ENCODE peak calls at places on chromosome 1, in nine cellular contexts. S, O, K, J, R, E, N, L and Y are unnamed samples.

GRCh38 chr1:169107673-169108160 is 1.2 kb downstream of the ATP1B1 start:
- DNase-seq in S (no peak), O (no peak), K (no peak), J (no peak), R (peak; percentile 28), E (no peak), N (no peak), L (no peak), Y (no peak)

GRCh38 chr1:28518745-28519341 is 13.0 kb downstream of the RCC1 start:
- DNase-seq in S (peak; percentile 34), O (no peak), K (no peak), J (no peak), R (peak; percentile 84), E (no peak), N (no peak), L (no peak), Y (peak; percentile 60)

GRCh38 chr1:116915182-116915611 is 5.5 kb downstream of the PTGFRN start:
- DNase-seq in S (peak; percentile 62), O (no peak), K (no peak), J (no peak), R (no peak), E (peak; percentile 38), N (no peak), L (peak; percentile 81), Y (no peak)

GRCh38 chr1:174692313-174692712 is 244.5 kb downstream of the GPR52 start:
- DNase-seq in S (no peak), O (no peak), K (no peak), J (no peak), R (peak; percentile 46), E (no peak), N (no peak), L (no peak), Y (no peak)

GRCh38 chr1:205074084-205074483 is 10.2 kb downstream of the TMEM81 start:
- DNase-seq in S (no peak), O (no peak), K (no peak), J (no peak), R (no peak), E (no peak), N (no peak), L (no peak), Y (no peak)

GRCh38 chr1:64038965-64039926 is 164.2 kb upstream of the UBE2U start:
- DNase-seq in S (peak; percentile 62), O (peak; percentile 57), K (peak; percentile 46), J (peak; percentile 31), R (no peak), E (peak; percentile 37), N (no peak), L (no peak), Y (no peak)

GRCh38 chr1:191320062-191320461 is 838.2 kb upstream of the RGS18 start:
- DNase-seq in S (no peak), O (no peak), K (no peak), J (no peak), R (no peak), E (no peak), N (no peak), L (no peak), Y (no peak)

GRCh38 chr1:231674575-231674974 is 48.0 kb downstream of the DISC1 start:
- DNase-seq in S (no peak), O (no peak), K (no peak), J (no peak), R (peak; percentile 89), E (no peak), N (no peak), L (no peak), Y (no peak)

GRCh38 chr1:165847486-165847885 is 20.1 kb downstream of the UCK2 start:
- DNase-seq in S (no peak), O (no peak), K (no peak), J (no peak), R (no peak), E (no peak), N (no peak), L (no peak), Y (no peak)

GRCh38 chr1:21696931-21697330 is 27.8 kb upstream of the RAP1GAP start:
- DNase-seq in S (no peak), O (no peak), K (no peak), J (no peak), R (no peak), E (no peak), N (no peak), L (no peak), Y (no peak)

GRCh38 chr1:177567393-177567792 is 396.6 kb downstream of the BRINP2 start:
- DNase-seq in S (no peak), O (no peak), K (peak; percentile 36), J (peak; percentile 30), R (peak; percentile 2), E (no peak), N (no peak), L (no peak), Y (no peak)

GRCh38 chr1:243950166-243950565 is 100.1 kb upstream of the AKT3 start:
- DNase-seq in S (no peak), O (no peak), K (no peak), J (no peak), R (peak; percentile 11), E (no peak), N (no peak), L (no peak), Y (no peak)

GRCh38 chr1:85606414-85606800 is 25.8 kb downstream of the CCN1 start:
- DNase-seq in S (no peak), O (no peak), K (no peak), J (no peak), R (no peak), E (no peak), N (no peak), L (no peak), Y (no peak)

GRCh38 chr1:16630661-16631247 is 17.4 kb upstream of the NBPF1 start:
- DNase-seq in S (no peak), O (no peak), K (peak; percentile 52), J (no peak), R (no peak), E (peak; percentile 23), N (no peak), L (peak; percentile 46), Y (no peak)

GRCh38 chr1:180156631-180157091 is 2.0 kb downstream of the QSOX1 start:
- DNase-seq in S (no peak), O (no peak), K (no peak), J (no peak), R (no peak), E (no peak), N (no peak), L (no peak), Y (no peak)

GRCh38 chr1:247334378-247335133 is 2.9 kb upstream of the ZNF496 start:
- DNase-seq in S (no peak), O (no peak), K (no peak), J (no peak), R (no peak), E (no peak), N (no peak), L (no peak), Y (no peak)

GRCh38 chr1:47703161-47703825 is 265.4 kb downstream of the FOXD2 start:
- DNase-seq in S (no peak), O (no peak), K (no peak), J (no peak), R (no peak), E (no peak), N (no peak), L (no peak), Y (no peak)

GRCh38 chr1:183548136-183548535 is 42.1 kb downstream of the NCF2 start:
- DNase-seq in S (no peak), O (no peak), K (no peak), J (peak; percentile 65), R (no peak), E (no peak), N (no peak), L (no peak), Y (no peak)

DNA sequence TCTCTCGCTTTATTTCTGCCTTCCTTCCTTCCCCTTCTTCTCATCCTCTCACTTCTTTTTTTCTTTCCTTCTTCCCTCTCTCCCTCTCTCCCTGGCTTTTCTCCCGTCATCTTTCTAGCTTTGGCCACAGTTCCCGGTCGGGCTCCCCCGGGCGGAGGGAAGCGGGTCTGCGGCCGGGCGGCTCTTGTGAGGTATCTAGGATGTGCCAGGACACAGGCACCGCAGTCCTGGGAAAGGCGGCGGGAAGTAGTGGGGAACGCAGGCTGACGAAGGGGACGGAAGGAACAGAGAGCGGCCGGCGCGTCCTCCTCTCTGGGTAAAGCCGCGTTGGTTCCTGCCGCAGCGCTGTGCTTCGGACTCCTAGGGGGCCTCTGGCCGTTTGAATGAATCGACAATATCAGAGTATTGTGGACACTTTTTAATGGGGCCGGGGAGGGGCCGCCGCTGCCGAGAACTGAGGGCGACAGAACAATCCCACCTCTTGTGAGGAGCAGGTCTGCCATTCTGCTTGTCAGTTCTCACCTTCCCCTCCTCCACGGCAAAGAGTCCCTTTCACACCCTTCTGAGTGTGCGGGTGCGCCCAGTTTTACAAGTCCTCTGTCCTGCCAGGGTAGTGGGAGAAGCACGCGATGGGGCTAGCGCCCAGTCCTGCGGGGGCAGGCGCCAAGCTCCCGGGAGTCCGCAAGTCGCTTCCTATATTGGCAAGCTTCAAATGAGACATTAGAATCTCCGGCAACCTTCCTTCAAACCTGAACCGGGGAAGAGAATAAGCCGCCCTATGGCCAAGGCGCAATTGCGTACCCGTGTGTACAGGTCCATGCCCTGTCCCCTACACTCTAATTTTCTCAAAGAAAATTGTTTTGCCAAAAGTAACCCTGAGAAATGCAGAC is 1.1 kb upstream of the LHX9 start:
- DNase-seq in S (peak; percentile 57), O (no peak), K (peak; percentile 90), J (peak; percentile 95), R (peak; percentile 67), E (peak; percentile 46), N (no peak), L (peak; percentile 74), Y (peak; percentile 81)
- H3K4me1 ChIP-seq in S (peaks cover 79% of the 10 kb centered on the region), O (no peaks in the 10 kb centered on the region), K (peaks cover 12% of the 10 kb centered on the region), J (peaks cover 85% of the 10 kb centered on the region), R (peaks cover 57% of the 10 kb centered on the region), E (peaks cover 19% of the 10 kb centered on the region), N (peaks cover 15% of the 10 kb centered on the region), L (peaks cover 53% of the 10 kb centered on the region), Y (peaks cover 18% of the 10 kb centered on the region)

GRCh38 chr1:84605157-84605556 is 30.9 kb upstream of the CTBS start:
- DNase-seq in S (no peak), O (no peak), K (no peak), J (no peak), R (no peak), E (no peak), N (no peak), L (no peak), Y (no peak)
- H3K9me3 ChIP-seq in S (no peaks in the 10 kb centered on the region), O (peaks cover 18% of the 10 kb centered on the region), K (peaks cover 15% of the 10 kb centered on the region), J (peaks cover 23% of the 10 kb centered on the region), R (no peaks in the 10 kb centered on the region), E (no peaks in the 10 kb centered on the region), N (peaks cover 24% of the 10 kb centered on the region), L (peaks cover 31% of the 10 kb centered on the region), Y (peaks cover 4% of the 10 kb centered on the region)

DNA sequence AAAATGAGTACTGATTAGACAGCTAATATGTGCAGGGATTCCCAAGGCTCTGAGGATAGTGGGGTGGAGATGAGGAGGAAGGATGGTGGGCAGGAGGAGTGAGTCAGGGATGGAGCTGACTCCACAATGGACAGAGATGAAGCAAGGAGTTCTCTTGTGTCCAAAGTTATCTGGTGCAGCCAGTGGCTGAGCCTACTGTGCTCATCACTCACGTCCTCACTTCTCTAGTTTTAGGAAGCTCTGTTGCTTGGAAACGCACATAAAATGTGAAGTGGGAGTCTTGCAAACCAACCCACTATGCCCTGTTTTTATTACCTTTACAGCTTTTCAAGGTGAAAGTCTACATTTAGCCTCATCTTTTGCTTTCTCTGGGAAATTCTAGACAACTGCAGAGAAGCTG is 36.5 kb upstream of the SAMD13 start:
- DNase-seq in S (no peak), O (no peak), K (no peak), J (no peak), R (no peak), E (no peak), N (no peak), L (no peak), Y (no peak)
- TF ChIP-seq CTCF in S (no peak), O (no peak), K (no peak), J (no peak), R (no peak), E (no peak), N (no peak), L (no peak), Y (no peak)

GRCh38 chr1:51960262-51960661 is 30.2 kb downstream of the RAB3B start:
- DNase-seq in S (peak; percentile 27), O (no peak), K (peak; percentile 32), J (no peak), R (no peak), E (no peak), N (no peak), L (no peak), Y (no peak)
- H3K4me1 ChIP-seq in S (no peaks in the 10 kb centered on the region), O (no peaks in the 10 kb centered on the region), K (peaks cover 23% of the 10 kb centered on the region), J (peaks cover 42% of the 10 kb centered on the region), R (no peaks in the 10 kb centered on the region), E (no peaks in the 10 kb centered on the region), N (peaks cover 23% of the 10 kb centered on the region), L (no peaks in the 10 kb centered on the region), Y (no peaks in the 10 kb centered on the region)